ENCODE peak calls at places on chromosomes 16 and 17, in ten cellular contexts. K is amygdala; H is HuH-7.5; U is WERI-Rb-1; Y is effector memory CD4-positive, alpha-beta T cell; Z is NCI-H345; E is naive thymus-derived CD8-positive, alpha-beta T cell; I is GM06990; G is adrenal gland; W is stimulated activated CD4-positive, alpha-beta T cell treated with anti-CD3 and anti-CD28 coated beads, Interleukin-1b, Interleukin-23, amount 100 ng/mL, for 24 hours. A is an unnamed sample.

GRCh38 chr17:31788956-31789355 is 70.1 kb downstream of the COPRS start:
- DNase-seq in G (no peak), K (no peak), Y (no peak), E (no peak), I (no peak), Z (no peak), U (no peak), H (no peak), W (no peak), A (no peak)

GRCh38 chr16:83021049-83021448 is 394.3 kb downstream of the CDH13 start:
- DNase-seq in H (no peak), Z (no peak), G (no peak), I (no peak), K (no peak), W (no peak), U (no peak), E (no peak), Y (no peak), A (no peak)

GRCh38 chr16:85027968-85028637 is 508 bp downstream of the KIAA0513 start:
- DNase-seq in E (peak), W (no peak), Z (no peak), Y (no peak), U (peak), K (no peak), I (no peak), H (no peak), G (no peak), A (no peak)

GRCh38 chr17:78019367-78019975 is 61.0 kb downstream of the TNRC6C start:
- DNase-seq in E (no peak), Z (peak), I (no peak), G (no peak), H (no peak), W (no peak), U (no peak), K (no peak), Y (no peak), A (no peak)

GRCh38 chr16:88754912-88755744 is 29.9 kb downstream of the PIEZO1 start:
- DNase-seq in U (peak), Y (no peak), H (no peak), I (no peak), Z (no peak), E (no peak), W (no peak), G (no peak), K (no peak), A (no peak)

GRCh38 chr16:68416057-68417046 is 32.0 kb downstream of the SMPD3 start:
- DNase-seq in Y (no peak), H (no peak), E (no peak), G (no peak), W (no peak), I (no peak), Z (peak), U (peak), K (no peak), A (peak)

GRCh38 chr16:85423631-85424030 is 189.5 kb upstream of the GSE1 start:
- DNase-seq in G (no peak), H (no peak), U (no peak), I (no peak), Y (no peak), W (no peak), K (no peak), E (no peak), Z (no peak), A (no peak)

GRCh38 chr17:78263063-78263735 is 31.8 kb downstream of the TMEM235 start:
- DNase-seq in H (no peak), K (no peak), I (no peak), U (peak), W (no peak), E (no peak), G (peak), Z (no peak), Y (no peak), A (no peak)

GRCh38 chr17:15432807-15433547 is 34.4 kb downstream of the CDRT4 start:
- DNase-seq in G (no peak), H (peak), W (no peak), Z (no peak), E (no peak), I (no peak), Y (no peak), U (no peak), K (no peak), A (no peak)

GRCh38 chr17:82358467-82359350 is at the start of gene TEX19:
- DNase-seq in H (no peak), G (no peak), W (no peak), Z (peak), E (no peak), U (peak), K (no peak), I (no peak), Y (no peak), A (no peak)

GRCh38 chr17:16428098-16428882 is 12.9 kb downstream of the TRPV2 start:
- DNase-seq in U (peak), G (peak), Z (no peak), I (no peak), K (no peak), H (no peak), W (no peak), Y (no peak), E (no peak), A (no peak)

GRCh38 chr17:11642655-11643054 is 44.4 kb downstream of the DNAH9 start:
- DNase-seq in E (no peak), H (no peak), Z (no peak), K (no peak), Y (no peak), I (no peak), U (no peak), G (no peak), W (no peak), A (no peak)

GRCh38 chr16:72380283-72380682 is 208.3 kb upstream of the PMFBP1 start:
- DNase-seq in H (no peak), W (no peak), I (no peak), E (no peak), Z (no peak), K (no peak), Y (no peak), G (no peak), U (no peak), A (no peak)